ENCODE peak calls at places on chromosomes 7 and 10, in eight cellular contexts. One of them, this sample, is unnamed.

GRCh38 chr7:84337386-84337785 is 142.8 kb upstream of the SEMA3A start:
- DNase-seq in fibroblast of mammary gland: peak
- DNase-seq in stomach: no peak
- DNase-seq in CD14-positive monocyte: no peak
- DNase-seq in BE2C: no peak
- DNase-seq in cardiac muscle cell: peak
- DNase-seq in CD8-positive, alpha-beta T cell: no peak
- DNase-seq in neural progenitor cell: no peak
- DNase-seq in this sample: no peak

GRCh38 chr7:30390872-30391646 is 87.5 kb downstream of the NOD1 start:
- DNase-seq in fibroblast of mammary gland: no peak
- DNase-seq in stomach: no peak
- DNase-seq in CD14-positive monocyte: no peak
- DNase-seq in BE2C: no peak
- DNase-seq in cardiac muscle cell: no peak
- DNase-seq in CD8-positive, alpha-beta T cell: no peak
- DNase-seq in neural progenitor cell: no peak
- DNase-seq in this sample: no peak

GRCh38 chr7:42236266-42237161 is 495 bp downstream of the GLI3 start:
- DNase-seq in fibroblast of mammary gland: peak
- DNase-seq in stomach: no peak
- DNase-seq in CD14-positive monocyte: no peak
- DNase-seq in BE2C: no peak
- DNase-seq in cardiac muscle cell: peak
- DNase-seq in CD8-positive, alpha-beta T cell: no peak
- DNase-seq in neural progenitor cell: peak
- DNase-seq in this sample: peak

GRCh38 chr10:30819306-30820190 is 190.0 kb upstream of the LYZL2 start:
- DNase-seq in fibroblast of mammary gland: peak
- DNase-seq in stomach: no peak
- DNase-seq in CD14-positive monocyte: no peak
- DNase-seq in BE2C: no peak
- DNase-seq in cardiac muscle cell: peak
- DNase-seq in CD8-positive, alpha-beta T cell: no peak
- DNase-seq in neural progenitor cell: no peak
- DNase-seq in this sample: no peak

GRCh38 chr10:3452683-3453388 is 280.3 kb upstream of the PITRM1 start:
- DNase-seq in fibroblast of mammary gland: peak
- DNase-seq in stomach: no peak
- DNase-seq in CD14-positive monocyte: no peak
- DNase-seq in BE2C: no peak
- DNase-seq in cardiac muscle cell: peak
- DNase-seq in CD8-positive, alpha-beta T cell: no peak
- DNase-seq in neural progenitor cell: no peak
- DNase-seq in this sample: no peak

GRCh38 chr10:104445359-104445758 is 91.7 kb downstream of the CFAP58 start:
- DNase-seq in fibroblast of mammary gland: peak
- DNase-seq in stomach: no peak
- DNase-seq in CD14-positive monocyte: no peak
- DNase-seq in BE2C: no peak
- DNase-seq in cardiac muscle cell: peak
- DNase-seq in CD8-positive, alpha-beta T cell: no peak
- DNase-seq in neural progenitor cell: no peak
- DNase-seq in this sample: no peak

GRCh38 chr10:87030912-87031635 is 11.0 kb downstream of the FAM25A start:
- DNase-seq in fibroblast of mammary gland: no peak
- DNase-seq in stomach: no peak
- DNase-seq in CD14-positive monocyte: no peak
- DNase-seq in BE2C: no peak
- DNase-seq in cardiac muscle cell: no peak
- DNase-seq in CD8-positive, alpha-beta T cell: no peak
- DNase-seq in neural progenitor cell: no peak
- DNase-seq in this sample: no peak

GRCh38 chr7:151570366-151570915 is 50.7 kb upstream of the RHEB start:
- DNase-seq in fibroblast of mammary gland: peak
- DNase-seq in stomach: no peak
- DNase-seq in CD14-positive monocyte: no peak
- DNase-seq in BE2C: no peak
- DNase-seq in cardiac muscle cell: peak
- DNase-seq in CD8-positive, alpha-beta T cell: no peak
- DNase-seq in neural progenitor cell: no peak
- DNase-seq in this sample: no peak

GRCh38 chr7:152140560-152140959 is 115.1 kb downstream of the GALNT11 start:
- DNase-seq in fibroblast of mammary gland: no peak
- DNase-seq in stomach: no peak
- DNase-seq in CD14-positive monocyte: no peak
- DNase-seq in BE2C: no peak
- DNase-seq in cardiac muscle cell: no peak
- DNase-seq in CD8-positive, alpha-beta T cell: no peak
- DNase-seq in neural progenitor cell: no peak
- DNase-seq in this sample: no peak

GRCh38 chr7:50197547-50197946 is 104.5 kb upstream of the ZPBP start:
- DNase-seq in fibroblast of mammary gland: no peak
- DNase-seq in stomach: no peak
- DNase-seq in CD14-positive monocyte: no peak
- DNase-seq in BE2C: peak
- DNase-seq in cardiac muscle cell: no peak
- DNase-seq in CD8-positive, alpha-beta T cell: peak
- DNase-seq in neural progenitor cell: no peak
- DNase-seq in this sample: no peak

GRCh38 chr10:12531305-12531738 is 182.0 kb downstream of the CAMK1D start:
- DNase-seq in fibroblast of mammary gland: peak
- DNase-seq in stomach: no peak
- DNase-seq in CD14-positive monocyte: no peak
- DNase-seq in BE2C: peak
- DNase-seq in cardiac muscle cell: peak
- DNase-seq in CD8-positive, alpha-beta T cell: no peak
- DNase-seq in neural progenitor cell: no peak
- DNase-seq in this sample: no peak

GRCh38 chr10:96614515-96614914 is 27.7 kb upstream of the TM9SF3 start:
- DNase-seq in fibroblast of mammary gland: peak
- DNase-seq in stomach: no peak
- DNase-seq in CD14-positive monocyte: no peak
- DNase-seq in BE2C: peak
- DNase-seq in cardiac muscle cell: peak
- DNase-seq in CD8-positive, alpha-beta T cell: no peak
- DNase-seq in neural progenitor cell: no peak
- DNase-seq in this sample: no peak

GRCh38 chr10:21175797-21176196 is 278.7 kb upstream of the NEBL start:
- DNase-seq in fibroblast of mammary gland: no peak
- DNase-seq in stomach: no peak
- DNase-seq in CD14-positive monocyte: no peak
- DNase-seq in BE2C: no peak
- DNase-seq in cardiac muscle cell: no peak
- DNase-seq in CD8-positive, alpha-beta T cell: no peak
- DNase-seq in neural progenitor cell: no peak
- DNase-seq in this sample: no peak

GRCh38 chr10:21172774-21173432 is 275.8 kb upstream of the NEBL start:
- DNase-seq in fibroblast of mammary gland: no peak
- DNase-seq in stomach: peak
- DNase-seq in CD14-positive monocyte: no peak
- DNase-seq in BE2C: no peak
- DNase-seq in cardiac muscle cell: peak
- DNase-seq in CD8-positive, alpha-beta T cell: no peak
- DNase-seq in neural progenitor cell: peak
- DNase-seq in this sample: no peak

GRCh38 chr10:21173433-21173963 is 276.4 kb upstream of the NEBL start:
- DNase-seq in fibroblast of mammary gland: no peak
- DNase-seq in stomach: no peak
- DNase-seq in CD14-positive monocyte: no peak
- DNase-seq in BE2C: peak
- DNase-seq in cardiac muscle cell: no peak
- DNase-seq in CD8-positive, alpha-beta T cell: no peak
- DNase-seq in neural progenitor cell: peak
- DNase-seq in this sample: no peak

GRCh38 chr10:21174670-21175495 is 277.8 kb upstream of the NEBL start:
- DNase-seq in fibroblast of mammary gland: no peak
- DNase-seq in stomach: no peak
- DNase-seq in CD14-positive monocyte: no peak
- DNase-seq in BE2C: no peak
- DNase-seq in cardiac muscle cell: no peak
- DNase-seq in CD8-positive, alpha-beta T cell: no peak
- DNase-seq in neural progenitor cell: peak
- DNase-seq in this sample: no peak

DNA sequence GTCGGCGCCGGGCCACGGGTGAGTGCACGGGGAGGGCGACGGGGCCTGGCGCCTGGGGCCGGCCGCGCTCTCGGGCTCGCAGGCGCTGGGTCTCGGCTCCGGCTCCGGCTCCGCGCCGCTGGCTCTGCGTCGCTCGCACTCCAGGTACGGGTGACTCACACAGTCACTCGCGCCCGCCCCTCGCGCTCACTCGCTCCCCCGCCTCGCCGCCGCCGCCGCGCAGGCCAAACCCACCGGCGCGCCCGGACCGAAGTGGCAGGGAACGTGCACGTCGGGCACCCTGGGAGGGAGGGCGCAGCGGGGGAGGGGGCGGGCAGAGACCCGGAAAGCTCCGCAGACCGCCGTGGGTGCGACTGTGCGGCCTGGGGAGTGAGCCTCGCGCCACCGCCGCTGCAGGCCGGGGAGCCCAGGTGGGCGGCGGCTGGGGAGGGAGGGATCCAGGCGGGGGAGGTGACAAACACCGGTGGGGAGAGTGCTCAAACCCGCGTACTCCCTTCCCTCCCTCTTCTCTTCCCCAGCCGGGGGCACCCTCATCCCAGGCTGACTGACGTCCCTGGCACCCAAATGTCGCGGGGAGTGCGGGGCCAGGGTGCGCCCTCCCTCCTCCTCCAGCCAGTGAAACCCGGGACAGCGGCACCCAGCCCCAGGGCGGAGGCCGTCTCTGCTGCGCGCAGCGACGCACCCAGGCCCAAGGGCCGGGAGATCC is 277.0 kb upstream of the NEBL start:
- DNase-seq in fibroblast of mammary gland: no peak
- DNase-seq in stomach: peak
- DNase-seq in CD14-positive monocyte: no peak
- DNase-seq in BE2C: peak
- DNase-seq in cardiac muscle cell: peak
- DNase-seq in CD8-positive, alpha-beta T cell: no peak
- DNase-seq in neural progenitor cell: peak
- DNase-seq in this sample: peak
- TF ChIP-seq CTCF in fibroblast of mammary gland: no peak
- TF ChIP-seq CTCF in stomach: no peak
- TF ChIP-seq CTCF in CD14-positive monocyte: no peak
- TF ChIP-seq CTCF in BE2C: no peak
- TF ChIP-seq CTCF in cardiac muscle cell: no peak
- TF ChIP-seq CTCF in CD8-positive, alpha-beta T cell: no peak
- TF ChIP-seq CTCF in neural progenitor cell: no peak
- TF ChIP-seq CTCF in this sample: no peak

GRCh38 chr7:3134715-3135114 is 91.0 kb upstream of the CARD11 start:
- DNase-seq in fibroblast of mammary gland: peak
- DNase-seq in stomach: no peak
- DNase-seq in CD14-positive monocyte: no peak
- DNase-seq in BE2C: no peak
- DNase-seq in cardiac muscle cell: no peak
- DNase-seq in CD8-positive, alpha-beta T cell: no peak
- DNase-seq in neural progenitor cell: no peak
- DNase-seq in this sample: no peak
- TF ChIP-seq CTCF in fibroblast of mammary gland: no peak
- TF ChIP-seq CTCF in stomach: no peak
- TF ChIP-seq CTCF in CD14-positive monocyte: no peak
- TF ChIP-seq CTCF in BE2C: no peak
- TF ChIP-seq CTCF in cardiac muscle cell: no peak
- TF ChIP-seq CTCF in CD8-positive, alpha-beta T cell: no peak
- TF ChIP-seq CTCF in neural progenitor cell: no peak
- TF ChIP-seq CTCF in this sample: no peak

GRCh38 chr10:46048152-46048551 is 2.1 kb upstream of the MSMB start:
- DNase-seq in fibroblast of mammary gland: no peak
- DNase-seq in stomach: no peak
- DNase-seq in CD14-positive monocyte: no peak
- DNase-seq in BE2C: no peak
- DNase-seq in cardiac muscle cell: no peak
- DNase-seq in CD8-positive, alpha-beta T cell: no peak
- DNase-seq in neural progenitor cell: no peak
- DNase-seq in this sample: no peak
- TF ChIP-seq CTCF in fibroblast of mammary gland: no peak
- TF ChIP-seq CTCF in stomach: no peak
- TF ChIP-seq CTCF in CD14-positive monocyte: no peak
- TF ChIP-seq CTCF in BE2C: no peak
- TF ChIP-seq CTCF in cardiac muscle cell: no peak
- TF ChIP-seq CTCF in CD8-positive, alpha-beta T cell: no peak
- TF ChIP-seq CTCF in neural progenitor cell: no peak
- TF ChIP-seq CTCF in this sample: no peak

GRCh38 chr7:52018680-52019054 is 702.1 kb upstream of the COBL start:
- DNase-seq in fibroblast of mammary gland: no peak
- DNase-seq in stomach: no peak
- DNase-seq in CD14-positive monocyte: no peak
- DNase-seq in BE2C: no peak
- DNase-seq in cardiac muscle cell: no peak
- DNase-seq in CD8-positive, alpha-beta T cell: no peak
- DNase-seq in neural progenitor cell: no peak
- DNase-seq in this sample: no peak

GRCh38 chr7:52021343-52021742 is 704.7 kb upstream of the COBL start:
- DNase-seq in fibroblast of mammary gland: no peak
- DNase-seq in stomach: no peak
- DNase-seq in CD14-positive monocyte: no peak
- DNase-seq in BE2C: no peak
- DNase-seq in cardiac muscle cell: no peak
- DNase-seq in CD8-positive, alpha-beta T cell: no peak
- DNase-seq in neural progenitor cell: no peak
- DNase-seq in this sample: no peak

DNA sequence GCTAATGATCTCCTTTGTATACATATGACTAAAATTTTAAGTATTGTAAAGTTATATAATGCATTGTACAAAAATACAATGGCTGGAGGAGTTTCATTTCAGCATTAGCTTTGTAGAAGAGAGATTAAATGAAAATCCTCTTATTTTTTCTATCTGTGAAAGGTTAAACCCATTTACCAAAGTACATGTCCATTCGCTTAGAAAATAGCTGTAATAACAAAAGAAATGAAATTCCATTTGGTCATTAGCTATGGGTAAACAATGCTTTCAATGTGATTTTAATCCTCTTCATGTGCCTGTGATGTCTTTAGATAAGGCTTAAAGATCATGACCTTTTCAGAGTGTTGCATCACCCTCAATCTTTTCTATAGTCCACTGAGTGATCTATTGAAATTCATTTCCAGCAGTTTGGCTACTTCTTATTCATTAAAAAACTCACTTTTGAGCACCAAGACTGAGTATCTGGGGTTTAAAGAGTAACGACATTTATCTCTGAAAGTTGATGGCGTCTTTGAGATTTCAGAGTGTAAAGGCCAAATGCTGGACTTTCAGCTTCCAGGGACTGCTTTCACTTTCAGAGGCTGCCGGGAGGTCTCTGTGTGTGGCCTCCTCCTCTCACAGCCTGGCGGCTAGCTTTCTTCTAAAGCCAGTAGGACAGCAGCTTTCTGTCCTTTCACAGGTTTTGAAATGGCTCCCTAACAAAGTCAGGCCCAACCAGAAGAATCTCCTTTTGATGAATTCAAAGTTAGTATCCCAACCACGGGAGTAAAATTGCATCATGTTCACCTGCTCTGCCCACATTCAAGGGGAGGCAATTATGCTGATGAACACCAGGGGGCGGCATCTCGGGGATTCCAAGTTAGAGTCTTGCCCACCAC is 701.4 kb upstream of the COBL start:
- DNase-seq in fibroblast of mammary gland: no peak
- DNase-seq in stomach: peak
- DNase-seq in CD14-positive monocyte: no peak
- DNase-seq in BE2C: peak
- DNase-seq in cardiac muscle cell: no peak
- DNase-seq in CD8-positive, alpha-beta T cell: no peak
- DNase-seq in neural progenitor cell: peak
- DNase-seq in this sample: no peak
- TF ChIP-seq CTCF in fibroblast of mammary gland: peak
- TF ChIP-seq CTCF in stomach: peak
- TF ChIP-seq CTCF in CD14-positive monocyte: peak
- TF ChIP-seq CTCF in BE2C: peak
- TF ChIP-seq CTCF in cardiac muscle cell: no peak
- TF ChIP-seq CTCF in CD8-positive, alpha-beta T cell: peak
- TF ChIP-seq CTCF in neural progenitor cell: peak
- TF ChIP-seq CTCF in this sample: peak

GRCh38 chr10:5589071-5589962 is 64.6 kb downstream of the CALML3 start:
- DNase-seq in fibroblast of mammary gland: no peak
- DNase-seq in stomach: no peak
- DNase-seq in CD14-positive monocyte: no peak
- DNase-seq in BE2C: no peak
- DNase-seq in cardiac muscle cell: peak
- DNase-seq in CD8-positive, alpha-beta T cell: no peak
- DNase-seq in neural progenitor cell: no peak
- DNase-seq in this sample: no peak
- TF ChIP-seq CTCF in fibroblast of mammary gland: no peak
- TF ChIP-seq CTCF in stomach: no peak
- TF ChIP-seq CTCF in CD14-positive monocyte: no peak
- TF ChIP-seq CTCF in BE2C: no peak
- TF ChIP-seq CTCF in cardiac muscle cell: no peak
- TF ChIP-seq CTCF in CD8-positive, alpha-beta T cell: no peak
- TF ChIP-seq CTCF in neural progenitor cell: no peak
- TF ChIP-seq CTCF in this sample: no peak

This sample was measured in progenitor cell of endocrine pancreas.